ENCODE peak calls at places on chromosomes 5 and 9, in nine cellular contexts. C is H1, T is tibial nerve, Y is foreskin fibroblast, J is breast epithelium, H is hepatocyte, M is heart left ventricle, B is tibial artery, A is kidney epithelial cell. W is an unnamed sample.

GRCh38 chr5:51345106-51345505 is 38.1 kb upstream of the ISL1 start:
- DNase-seq in C (no peak), T (no peak), Y (peak), J (no peak), H (no peak), M (no peak), B (no peak), A (no peak), W (peak)

GRCh38 chr5:150516011-150516410 is 8.1 kb downstream of the NDST1 start:
- DNase-seq in C (no peak), T (no peak), Y (peak), J (no peak), H (peak), M (peak), B (peak), A (no peak), W (no peak)

GRCh38 chr9:136996361-136997281 is at the start of gene CLIC3:
- DNase-seq in C (peak), T (no peak), Y (peak), J (no peak), H (peak), M (no peak), B (no peak), A (no peak), W (no peak)

GRCh38 chr5:94266170-94266569 is 352.2 kb downstream of the KIAA0825 start:
- DNase-seq in C (no peak), T (no peak), Y (no peak), J (no peak), H (no peak), M (no peak), B (no peak), A (no peak), W (no peak)

GRCh38 chr5:439181-439580 is 3.8 kb upstream of the EXOC3 start:
- DNase-seq in C (no peak), T (no peak), Y (no peak), J (no peak), H (no peak), M (no peak), B (peak), A (no peak), W (no peak)

GRCh38 chr5:162384225-162384624 is 316.7 kb downstream of the GABRG2 start:
- DNase-seq in C (no peak), T (no peak), Y (no peak), J (no peak), H (no peak), M (no peak), B (no peak), A (no peak), W (no peak)

GRCh38 chr5:137808503-137809135 is 54.5 kb upstream of the HNRNPA0 start:
- DNase-seq in C (no peak), T (no peak), Y (peak), J (no peak), H (no peak), M (peak), B (no peak), A (no peak), W (no peak)

GRCh38 chr5:172647341-172648007 is 6.4 kb downstream of the NEURL1B start:
- DNase-seq in C (no peak), T (no peak), Y (no peak), J (no peak), H (no peak), M (no peak), B (peak), A (no peak), W (no peak)

GRCh38 chr5:155080721-155081120 is 67.2 kb downstream of the KIF4B start:
- DNase-seq in C (no peak), T (no peak), Y (peak), J (no peak), H (no peak), M (no peak), B (no peak), A (no peak), W (no peak)

GRCh38 chr5:1005904-1006655 is 2.5 kb upstream of the NKD2 start:
- DNase-seq in C (peak), T (no peak), Y (no peak), J (peak), H (no peak), M (peak), B (peak), A (no peak), W (no peak)

GRCh38 chr5:7419367-7419766 is 23.4 kb downstream of the ADCY2 start:
- DNase-seq in C (no peak), T (no peak), Y (no peak), J (no peak), H (no peak), M (no peak), B (no peak), A (no peak), W (no peak)

GRCh38 chr5:72248352-72249032 is 71.5 kb downstream of the MRPS27 start:
- DNase-seq in C (no peak), T (no peak), Y (peak), J (no peak), H (peak), M (peak), B (peak), A (peak), W (peak)

GRCh38 chr5:93158841-93159240 is 422.2 kb downstream of the NR2F1-AS1 start:
- DNase-seq in C (no peak), T (no peak), Y (peak), J (no peak), H (no peak), M (peak), B (peak), A (no peak), W (no peak)

GRCh38 chr5:93165559-93165958 is 415.5 kb downstream of the NR2F1-AS1 start:
- DNase-seq in C (no peak), T (no peak), Y (no peak), J (no peak), H (no peak), M (no peak), B (no peak), A (no peak), W (no peak)

GRCh38 chr5:93163010-93163663 is 417.9 kb downstream of the NR2F1-AS1 start:
- DNase-seq in C (no peak), T (no peak), Y (peak), J (no peak), H (no peak), M (no peak), B (no peak), A (peak), W (peak)

GRCh38 chr5:93162201-93162654 is 418.8 kb downstream of the NR2F1-AS1 start:
- DNase-seq in C (no peak), T (no peak), Y (peak), J (no peak), H (no peak), M (no peak), B (no peak), A (no peak), W (peak)

GRCh38 chr5:93164690-93165089 is 416.3 kb downstream of the NR2F1-AS1 start:
- DNase-seq in C (no peak), T (no peak), Y (peak), J (no peak), H (no peak), M (peak), B (no peak), A (peak), W (peak)
- TF ChIP-seq CTCF in C (no peak), T (no peak), Y (no peak), J (no peak), H (no peak), M (no peak), B (no peak), A (no peak), W (no peak)

GRCh38 chr5:146137967-146138403 is 32.6 kb upstream of the PLAC8L1 start:
- DNase-seq in C (no peak), T (no peak), Y (no peak), J (no peak), H (peak), M (no peak), B (no peak), A (no peak), W (peak)
- H3K4me3 ChIP-seq in C (no peak), T (no peak), Y (no peak), J (no peak), H (no peak), M (no peak), B (no peak), A (no peak), W (no peak)

GRCh38 chr9:120842685-120843485 is at the start of gene PSMD5:
- DNase-seq in C (peak), T (peak), Y (peak), J (peak), H (peak), M (peak), B (peak), A (peak), W (peak)
- TF ChIP-seq CTCF in C (no peak), T (peak), Y (no peak), J (no peak), H (no peak), M (no peak), B (peak), A (no peak), W (no peak)

GRCh38 chr9:91953723-91954122 is 3.7 kb upstream of the ROR2 start:
- DNase-seq in C (peak), T (no peak), Y (no peak), J (no peak), H (no peak), M (no peak), B (no peak), A (no peak), W (no peak)

GRCh38 chr9:91949946-91950664 is at the start of gene ROR2:
- DNase-seq in C (peak), T (no peak), Y (peak), J (peak), H (peak), M (no peak), B (peak), A (no peak), W (no peak)

GRCh38 chr9:91951944-91952520 is 2.0 kb upstream of the ROR2 start:
- DNase-seq in C (peak), T (no peak), Y (peak), J (no peak), H (no peak), M (no peak), B (no peak), A (no peak), W (no peak)

GRCh38 chr9:91958179-91958578 is 8.2 kb upstream of the ROR2 start:
- DNase-seq in C (no peak), T (no peak), Y (no peak), J (no peak), H (no peak), M (no peak), B (no peak), A (no peak), W (no peak)

DNA sequence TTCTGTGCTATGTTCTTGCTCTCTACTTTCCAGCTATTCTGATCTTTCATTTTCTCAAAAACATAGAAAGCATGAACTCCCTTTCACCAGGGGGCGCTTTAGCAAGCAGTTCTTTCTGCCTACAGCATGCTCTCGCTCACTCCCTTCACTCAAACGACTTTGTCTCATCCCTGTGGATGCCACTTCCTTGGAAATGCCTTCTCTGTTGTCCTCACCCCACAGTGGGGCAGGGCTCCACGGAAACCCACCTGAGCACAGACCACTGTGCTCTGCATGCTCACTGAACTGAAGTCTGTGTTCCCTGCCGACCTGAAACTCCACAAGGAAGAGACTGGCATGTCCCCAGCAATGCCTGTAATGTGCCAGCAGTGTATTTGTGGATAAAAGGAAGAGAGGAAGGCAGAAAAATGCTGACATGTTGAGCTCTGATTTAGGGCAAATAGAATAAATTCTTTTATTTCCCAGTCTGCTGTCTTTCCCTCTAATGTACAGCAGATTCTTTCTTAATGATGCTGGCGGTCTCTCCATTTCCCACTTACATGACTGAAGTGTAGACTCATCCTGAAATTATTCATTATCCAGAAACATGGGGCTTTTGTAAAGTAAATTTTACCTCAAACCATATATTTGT is 4.9 kb upstream of the ROR2 start:
- DNase-seq in C (peak), T (no peak), Y (peak), J (no peak), H (peak), M (no peak), B (no peak), A (no peak), W (no peak)
- H3K4me3 ChIP-seq in C (no peak), T (no peak), Y (peak), J (no peak), H (no peak), M (no peak), B (no peak), A (no peak), W (no peak)

GRCh38 chr9:81108391-81108790 is 581.0 kb downstream of the TLE1 start:
- DNase-seq in C (no peak), T (no peak), Y (peak), J (no peak), H (no peak), M (no peak), B (no peak), A (no peak), W (no peak)

GRCh38 chr9:81108821-81109220 is 580.5 kb downstream of the TLE1 start:
- DNase-seq in C (no peak), T (no peak), Y (peak), J (no peak), H (no peak), M (no peak), B (no peak), A (no peak), W (no peak)

DNA sequence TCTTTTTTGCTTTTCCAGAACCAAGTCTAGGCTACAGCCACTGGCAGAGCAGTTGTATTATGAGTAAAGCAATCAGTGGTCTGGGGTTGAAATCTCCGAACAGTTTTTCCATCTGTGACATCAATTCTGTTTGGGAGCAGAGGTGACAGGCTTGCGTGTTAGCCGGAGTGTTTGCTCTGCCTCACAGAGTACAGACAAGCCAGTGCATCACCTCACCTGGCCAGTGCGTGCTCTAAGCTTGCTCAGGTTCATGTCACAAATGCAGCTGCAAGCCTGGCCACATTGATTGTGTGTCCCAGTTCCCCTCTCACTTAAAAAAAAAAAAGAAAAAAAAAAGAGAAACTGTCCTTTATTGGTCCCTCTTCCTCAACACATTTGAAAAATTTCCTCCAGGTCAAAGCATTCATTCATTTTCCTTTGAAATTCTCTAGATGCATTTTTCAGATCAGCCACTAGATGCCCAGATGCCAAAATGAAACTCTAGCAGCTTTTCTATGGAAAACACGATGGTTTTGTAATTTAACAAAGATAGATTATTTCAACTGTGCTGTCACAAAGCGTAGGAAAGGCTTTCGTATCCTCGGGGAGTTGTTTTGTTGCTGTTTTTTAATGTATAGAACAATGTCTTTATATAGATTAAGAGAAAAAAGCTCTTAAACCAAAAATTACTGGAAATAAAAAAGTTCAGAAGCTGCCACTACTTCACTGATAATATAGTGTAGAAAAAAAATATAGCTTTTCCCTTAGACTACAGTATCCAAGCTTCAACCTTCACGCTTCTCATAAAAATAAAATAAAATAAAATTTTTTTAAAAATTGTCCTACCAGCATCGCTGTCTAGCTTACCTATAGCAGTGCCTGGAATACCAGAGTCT is 585.5 kb downstream of the TLE1 start:
- DNase-seq in C (no peak), T (no peak), Y (peak), J (no peak), H (peak), M (no peak), B (no peak), A (no peak), W (no peak)
- TF ChIP-seq CTCF in C (no peak), T (peak), Y (peak), J (no peak), H (peak), M (no peak), B (peak), A (peak), W (peak)